ENCODE peak calls at places on chromosome 20, in five cellular contexts. I is central memory CD4-positive, alpha-beta T cell; Z is stomach; V is stimulated activated CD8-positive, alpha-beta memory T cell treated with anti-CD3 and anti-CD28 coated beads, Interleukin-2, amount 100 ng/mL, for 1 hour; O is HTR-8/SVneo. U is an unnamed sample.

GRCh38 chr20:41716436-41716835 is 98.3 kb upstream of the CHD6 start:
- DNase-seq in I (no peak), Z (no peak), V (no peak), O (no peak), U (no peak)

GRCh38 chr20:62570897-62571666 is 71.2 kb upstream of the SLCO4A1 start:
- DNase-seq in I (no peak), Z (no peak), V (no peak), O (no peak), U (no peak)

GRCh38 chr20:24804481-24805206 is 144.4 kb upstream of the CST7 start:
- DNase-seq in I (no peak), Z (no peak), V (no peak), O (no peak), U (no peak)

GRCh38 chr20:31747640-31748039 is 8.6 kb downstream of the TPX2 start:
- DNase-seq in I (no peak), Z (no peak), V (no peak), O (no peak), U (no peak)

GRCh38 chr20:10369723-10370090 is 64.3 kb downstream of the MKKS start:
- DNase-seq in I (no peak), Z (peak; percentile 29), V (no peak), O (no peak), U (peak; percentile 40)

GRCh38 chr20:38751360-38751976 is 3.2 kb downstream of the ACTR5 start:
- DNase-seq in I (no peak), Z (no peak), V (no peak), O (peak; percentile 76), U (no peak)

GRCh38 chr20:8404912-8405635 is 273.0 kb downstream of the PLCB1 start:
- DNase-seq in I (no peak), Z (no peak), V (no peak), O (no peak), U (no peak)

GRCh38 chr20:31923388-31924271 is 28.2 kb downstream of the PDRG1 start:
- DNase-seq in I (no peak), Z (no peak), V (no peak), O (peak; percentile 20), U (no peak)

GRCh38 chr20:542777-543368 is 717 bp downstream of the CSNK2A1 start:
- DNase-seq in I (no peak), Z (peak; percentile 27), V (no peak), O (peak; percentile 37), U (peak; percentile 71)

GRCh38 chr20:53881362-53881761 is 189.0 kb downstream of the BCAS1 start:
- DNase-seq in I (no peak), Z (no peak), V (no peak), O (no peak), U (no peak)

GRCh38 chr20:53597085-53597482 is 3.4 kb upstream of the ZNF217 start:
- DNase-seq in I (no peak), Z (peak; percentile 21), V (no peak), O (no peak), U (no peak)

GRCh38 chr20:36571564-36572504 is 1.6 kb upstream of the TGIF2 start:
- DNase-seq in I (no peak), Z (no peak), V (no peak), O (no peak), U (no peak)

GRCh38 chr20:6489361-6490154 is 277.9 kb upstream of the BMP2 start:
- DNase-seq in I (no peak), Z (no peak), V (no peak), O (no peak), U (no peak)

GRCh38 chr20:40191573-40191972 is 497.5 kb downstream of the MAFB start:
- DNase-seq in I (no peak), Z (no peak), V (no peak), O (no peak), U (no peak)

GRCh38 chr20:32743237-32744112 is at the start of gene COMMD7:
- DNase-seq in I (peak; percentile 59), Z (peak; percentile 73), V (peak; percentile 47), O (no peak), U (peak; percentile 84)

GRCh38 chr20:33848391-33848790 is 37.2 kb downstream of the CHMP4B start:
- DNase-seq in I (no peak), Z (no peak), V (no peak), O (no peak), U (no peak)

GRCh38 chr20:31840906-31841816 is 4.2 kb downstream of the FOXS1 start:
- DNase-seq in I (no peak), Z (no peak), V (no peak), O (no peak), U (no peak)

GRCh38 chr20:38804682-38805501 is 605 bp upstream of the PPP1R16B start:
- DNase-seq in I (peak; percentile 91), Z (peak; percentile 43), V (peak; percentile 61), O (no peak), U (peak; percentile 55)

GRCh38 chr20:50872562-50873288 is 58.5 kb downstream of the ADNP start:
- DNase-seq in I (no peak), Z (no peak), V (no peak), O (no peak), U (peak; percentile 6)

GRCh38 chr20:20519269-20519668 is 151.4 kb downstream of the INSM1 start:
- DNase-seq in I (no peak), Z (no peak), V (no peak), O (no peak), U (no peak)

GRCh38 chr20:44396369-44396768 is 40.9 kb downstream of the HNF4A start:
- DNase-seq in I (no peak), Z (no peak), V (no peak), O (no peak), U (no peak)

GRCh38 chr20:20150241-20150640 is 97.9 kb downstream of the CFAP61 start:
- DNase-seq in I (no peak), Z (no peak), V (no peak), O (no peak), U (no peak)

GRCh38 chr20:32574296-32575226 is 10.6 kb downstream of the NOL4L start:
- DNase-seq in I (no peak), Z (no peak), V (no peak), O (peak; percentile 89), U (no peak)

GRCh38 chr20:6887966-6888365 is 120.5 kb downstream of the BMP2 start:
- DNase-seq in I (no peak), Z (no peak), V (no peak), O (no peak), U (no peak)

GRCh38 chr20:11502051-11502450 is 415.6 kb upstream of the BTBD3 start:
- DNase-seq in I (no peak), Z (no peak), V (no peak), O (no peak), U (no peak)

GRCh38 chr20:33569290-33570094 is 79.6 kb downstream of the CBFA2T2 start:
- DNase-seq in I (no peak), Z (no peak), V (no peak), O (no peak), U (no peak)

GRCh38 chr20:11451793-11452291 is 465.9 kb upstream of the BTBD3 start:
- DNase-seq in I (no peak), Z (no peak), V (no peak), O (no peak), U (no peak)

GRCh38 chr20:37411408-37412306 is 65.7 kb downstream of the SRC start:
- DNase-seq in I (no peak), Z (no peak), V (no peak), O (no peak), U (peak; percentile 49)

GRCh38 chr20:4901031-4901818 is 100.1 kb downstream of the SLC23A2 start:
- DNase-seq in I (no peak), Z (no peak), V (no peak), O (no peak), U (no peak)

GRCh38 chr20:61743606-61744005 is 322.1 kb downstream of the TAF4 start:
- DNase-seq in I (no peak), Z (no peak), V (no peak), O (no peak), U (peak; percentile 33)

GRCh38 chr20:31666258-31667042 is 28.7 kb downstream of the COX4I2 start:
- DNase-seq in I (peak; percentile 19), Z (no peak), V (peak; percentile 15), O (no peak), U (peak; percentile 73)

GRCh38 chr20:4369798-4370124 is 351.9 kb upstream of the PRND start:
- DNase-seq in I (no peak), Z (no peak), V (no peak), O (no peak), U (no peak)

U was measured in mucosa of descending colon.